ENCODE peak calls at places on chromosomes 7 and 10, in six cellular contexts. A is kidney tubule cell; X is GM23248; R is activated CD4-positive, CD25-positive, alpha-beta regulatory T cell; Y is neural crest cell; O is A549. E is an unnamed sample.

GRCh38 chr7:92634924-92635519 is 44.8 kb upstream of the FAM133B start:
- DNase-seq in A (peak), X (peak), R (no peak), Y (no peak), O (no peak), E (no peak)

GRCh38 chr10:12606461-12606860 is 257.1 kb downstream of the CAMK1D start:
- DNase-seq in A (no peak), X (no peak), R (no peak), Y (no peak), O (no peak), E (no peak)

GRCh38 chr7:2008936-2009540 is 223.7 kb downstream of the MAD1L1 start:
- DNase-seq in A (no peak), X (no peak), R (no peak), Y (no peak), O (no peak), E (no peak)

GRCh38 chr10:101897633-101898032 is 54.0 kb upstream of the KCNIP2 start:
- DNase-seq in A (peak), X (peak), R (no peak), Y (no peak), O (no peak), E (no peak)

GRCh38 chr10:47402681-47403301 is 18.7 kb upstream of the ZNF488 start:
- DNase-seq in A (peak), X (peak), R (no peak), Y (no peak), O (peak), E (no peak)

GRCh38 chr7:43234073-43234472 is 121.6 kb downstream of the HECW1 start:
- DNase-seq in A (no peak), X (no peak), R (no peak), Y (no peak), O (no peak), E (no peak)

GRCh38 chr10:30786131-30786530 is 156.6 kb upstream of the LYZL2 start:
- DNase-seq in A (peak), X (peak), R (no peak), Y (no peak), O (no peak), E (no peak)

GRCh38 chr10:21727452-21728168 is 193.6 kb downstream of the MLLT10 start:
- DNase-seq in A (no peak), X (no peak), R (no peak), Y (no peak), O (no peak), E (no peak)

GRCh38 chr7:70614237-70614984 is 517.5 kb upstream of the GALNT17 start:
- DNase-seq in A (peak), X (peak), R (no peak), Y (peak), O (no peak), E (no peak)

GRCh38 chr7:121313793-121314676 is 14.8 kb upstream of the WNT16 start:
- DNase-seq in A (peak), X (peak), R (no peak), Y (no peak), O (no peak), E (peak)

E was measured in GM13977.